ENCODE peak calls at places on chromosome 22, in seven cellular contexts. H is epithelial cell of proximal tubule, T is kidney, B is adrenal gland, O is cardiac muscle cell, M is fibroblast of the aortic adventitia, C is HFF-Myc. A is an unnamed sample.

GRCh38 chr22:35313311-35314121 is 13.8 kb downstream of the TOM1 start:
- DNase-seq in B (peak), M (peak), O (peak), T (no peak), C (no peak), H (peak), A (peak)

GRCh38 chr22:41873391-41873790 is 40.5 kb downstream of the SREBF2 start:
- DNase-seq in H (no peak), B (peak), T (no peak), O (no peak), M (no peak), C (no peak), A (no peak)

GRCh38 chr22:21963286-21963685 is 10.6 kb upstream of the PPM1F start:
- DNase-seq in T (no peak), B (no peak), O (no peak), H (no peak), M (no peak), C (no peak), A (no peak)

GRCh38 chr22:42553475-42554361 is at the start of gene SERHL2:
- DNase-seq in B (peak), T (peak), H (no peak), C (peak), O (peak), M (peak), A (peak)

GRCh38 chr22:19811811-19812771 is 42.6 kb downstream of the GNB1L start:
- DNase-seq in O (no peak), H (no peak), T (peak), M (no peak), C (no peak), B (no peak), A (no peak)

GRCh38 chr22:49657974-49658550 is 169.6 kb downstream of the BRD1 start:
- DNase-seq in H (no peak), O (no peak), T (peak), B (no peak), C (no peak), M (no peak), A (no peak)

GRCh38 chr22:32723632-32724031 is 77.9 kb upstream of the TIMP3 start:
- DNase-seq in H (no peak), T (peak), O (peak), C (peak), B (peak), M (peak), A (peak)

GRCh38 chr22:20566420-20567260 is 59.2 kb downstream of the MED15 start:
- DNase-seq in B (peak), H (no peak), M (peak), C (no peak), T (no peak), O (peak), A (peak)

GRCh38 chr22:19873138-19873959 is 18.7 kb upstream of the GNB1L start:
- DNase-seq in B (peak), C (no peak), T (peak), H (no peak), M (no peak), O (no peak), A (no peak)

GRCh38 chr22:23231471-23232093 is 51.3 kb downstream of the BCR start:
- DNase-seq in B (no peak), T (peak), C (no peak), H (no peak), O (no peak), M (no peak), A (no peak)

GRCh38 chr22:24474221-24474620 is 20.9 kb upstream of the UPB1 start:
- DNase-seq in H (peak), T (no peak), C (peak), O (peak), B (peak), M (peak), A (peak)

GRCh38 chr22:46732513-46732912 is 5.5 kb downstream of the CERK start:
- DNase-seq in B (no peak), C (no peak), T (peak), H (no peak), O (no peak), M (no peak), A (no peak)

GRCh38 chr22:46737105-46737975 is 712 bp downstream of the CERK start:
- DNase-seq in M (peak), C (no peak), H (no peak), O (peak), B (peak), T (no peak), A (peak)

GRCh38 chr22:46735747-46736608 is 2.1 kb downstream of the CERK start:
- DNase-seq in C (no peak), B (no peak), M (no peak), H (no peak), O (no peak), T (peak), A (peak)

GRCh38 chr22:46736705-46737104 is 1.3 kb downstream of the CERK start:
- DNase-seq in O (no peak), M (no peak), T (peak), H (no peak), B (no peak), C (no peak), A (no peak)

DNA sequence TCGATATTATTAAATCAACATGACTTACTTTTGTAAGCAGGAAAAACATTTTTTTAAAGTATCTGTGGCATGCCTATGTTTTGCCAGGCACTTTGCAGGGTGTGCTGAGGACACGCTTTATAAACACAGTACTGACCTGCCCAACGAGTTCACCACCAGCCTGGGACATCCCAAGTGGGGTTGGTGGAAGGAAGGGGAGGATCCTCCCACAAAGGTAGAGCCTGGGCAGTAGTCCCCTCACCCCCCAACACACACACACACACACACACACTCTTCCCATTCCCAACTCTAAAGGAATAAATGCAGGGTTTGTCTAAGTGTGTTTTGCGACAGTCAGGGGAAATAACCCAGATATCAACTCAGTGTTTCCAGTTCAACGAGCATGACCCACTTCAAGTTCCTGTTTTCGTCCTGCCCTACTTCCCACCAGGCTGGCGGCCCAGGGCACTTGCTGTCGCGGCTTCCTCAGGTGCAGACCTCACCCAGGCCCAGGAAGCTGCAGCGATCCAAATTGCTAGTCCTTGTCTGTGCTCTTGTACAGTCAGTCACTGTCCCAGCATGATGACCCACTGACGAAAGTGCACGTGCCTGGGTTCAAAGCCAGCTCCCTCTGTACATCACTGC is 3.1 kb downstream of the CERK start:
- DNase-seq in B (peak), T (no peak), C (no peak), H (peak), O (no peak), M (peak), A (no peak)
- H3K4me3 ChIP-seq in B (no peak), T (peak), C (no peak), H (peak), O (no peak), M (no peak), A (no peak)

DNA sequence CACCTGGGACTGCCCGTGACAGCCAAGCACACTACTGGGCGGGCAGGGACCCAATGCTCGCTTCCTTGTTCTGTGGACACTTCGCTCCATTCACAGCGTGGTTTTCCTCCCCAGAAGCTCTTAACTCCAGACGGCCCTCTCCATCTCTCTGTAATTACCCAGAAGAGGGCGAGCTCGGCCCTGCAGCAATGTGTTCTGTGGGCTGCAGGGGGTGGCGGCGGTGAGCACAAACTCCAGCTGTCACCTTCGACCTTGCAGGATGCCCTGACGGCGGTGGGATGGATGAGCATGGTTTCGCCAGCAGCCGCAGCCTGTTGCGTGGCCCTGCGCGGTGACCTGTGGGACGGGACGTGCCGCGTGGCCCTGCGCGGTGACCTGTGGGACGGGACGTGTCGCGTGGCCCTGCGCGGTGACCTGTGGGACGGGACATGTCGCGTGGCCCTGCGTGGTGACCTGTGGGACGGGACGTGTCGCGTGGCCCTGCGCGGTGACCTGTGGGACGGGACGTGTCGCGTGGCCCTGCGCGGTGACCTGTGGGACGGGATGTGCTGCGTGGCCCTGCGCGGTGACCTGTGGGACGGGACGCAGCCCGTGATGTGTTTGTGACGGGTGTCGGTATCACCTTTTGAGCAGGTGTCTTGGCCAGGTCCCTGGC is 1204.7 kb downstream of the BRD1 start:
- DNase-seq in M (no peak), O (no peak), B (no peak), T (no peak), H (no peak), C (no peak), A (no peak)
- TF ChIP-seq CTCF in M (no peak), O (no peak), B (no peak), T (no peak), H (no peak), C (no peak), A (no peak)

GRCh38 chr22:17271711-17272451 is 52.6 kb upstream of the ADA2 start:
- DNase-seq in B (no peak), M (no peak), O (no peak), C (no peak), T (peak), H (no peak), A (no peak)

GRCh38 chr22:17269607-17270261 is 50.5 kb upstream of the ADA2 start:
- DNase-seq in O (no peak), H (no peak), B (no peak), T (peak), M (no peak), C (no peak), A (no peak)

GRCh38 chr22:17268501-17269223 is 49.4 kb upstream of the ADA2 start:
- DNase-seq in C (no peak), H (no peak), O (no peak), M (no peak), B (no peak), T (peak), A (no peak)

GRCh38 chr22:17269224-17269606 is 50.0 kb upstream of the ADA2 start:
- DNase-seq in O (no peak), H (no peak), M (no peak), B (no peak), C (no peak), T (no peak), A (no peak)

GRCh38 chr22:17272511-17272991 is 53.3 kb upstream of the ADA2 start:
- DNase-seq in H (no peak), M (no peak), O (no peak), B (no peak), T (peak), C (no peak), A (no peak)
- H3K4me3 ChIP-seq in H (no peak), M (no peak), O (no peak), B (no peak), T (no peak), C (no peak), A (no peak)

GRCh38 chr22:48084041-48084748 is 1321.7 kb downstream of the TBC1D22A start:
- DNase-seq in B (no peak), O (no peak), T (no peak), H (no peak), M (no peak), C (no peak), A (no peak)

GRCh38 chr22:48084749-48085090 is 1322.3 kb downstream of the TBC1D22A start:
- DNase-seq in O (no peak), M (no peak), H (no peak), B (no peak), T (no peak), C (no peak), A (no peak)

GRCh38 chr22:48081281-48081680 is 1318.8 kb downstream of the TBC1D22A start:
- DNase-seq in B (no peak), T (no peak), C (no peak), H (no peak), O (no peak), M (no peak), A (no peak)

GRCh38 chr22:48082284-48082683 is 1319.8 kb downstream of the TBC1D22A start:
- DNase-seq in H (no peak), O (no peak), T (no peak), C (no peak), B (no peak), M (no peak), A (no peak)

DNA sequence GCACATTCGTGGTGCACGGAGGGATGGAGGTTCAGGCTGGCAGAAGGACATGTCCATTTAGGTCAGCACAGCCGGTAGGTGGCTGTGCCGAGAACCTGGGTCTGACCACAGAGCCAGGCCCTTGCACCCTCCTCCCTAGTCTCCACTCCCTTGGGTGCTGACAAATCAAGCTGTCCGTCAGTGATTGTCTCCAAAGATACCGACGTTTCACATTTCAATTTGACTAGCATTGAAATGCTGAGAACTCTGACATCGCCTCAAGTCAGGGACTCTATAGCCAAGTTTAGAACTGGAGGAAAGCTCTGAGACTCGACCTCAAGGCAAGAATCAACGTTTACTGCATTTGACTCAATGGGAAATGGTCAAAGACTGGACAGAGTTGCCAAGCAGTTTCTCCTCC is 1321.1 kb downstream of the TBC1D22A start:
- DNase-seq in C (no peak), B (no peak), T (no peak), O (no peak), H (no peak), M (no peak), A (no peak)
- TF ChIP-seq CTCF in C (no peak), B (no peak), T (no peak), O (no peak), H (no peak), M (no peak), A (no peak)

DNA sequence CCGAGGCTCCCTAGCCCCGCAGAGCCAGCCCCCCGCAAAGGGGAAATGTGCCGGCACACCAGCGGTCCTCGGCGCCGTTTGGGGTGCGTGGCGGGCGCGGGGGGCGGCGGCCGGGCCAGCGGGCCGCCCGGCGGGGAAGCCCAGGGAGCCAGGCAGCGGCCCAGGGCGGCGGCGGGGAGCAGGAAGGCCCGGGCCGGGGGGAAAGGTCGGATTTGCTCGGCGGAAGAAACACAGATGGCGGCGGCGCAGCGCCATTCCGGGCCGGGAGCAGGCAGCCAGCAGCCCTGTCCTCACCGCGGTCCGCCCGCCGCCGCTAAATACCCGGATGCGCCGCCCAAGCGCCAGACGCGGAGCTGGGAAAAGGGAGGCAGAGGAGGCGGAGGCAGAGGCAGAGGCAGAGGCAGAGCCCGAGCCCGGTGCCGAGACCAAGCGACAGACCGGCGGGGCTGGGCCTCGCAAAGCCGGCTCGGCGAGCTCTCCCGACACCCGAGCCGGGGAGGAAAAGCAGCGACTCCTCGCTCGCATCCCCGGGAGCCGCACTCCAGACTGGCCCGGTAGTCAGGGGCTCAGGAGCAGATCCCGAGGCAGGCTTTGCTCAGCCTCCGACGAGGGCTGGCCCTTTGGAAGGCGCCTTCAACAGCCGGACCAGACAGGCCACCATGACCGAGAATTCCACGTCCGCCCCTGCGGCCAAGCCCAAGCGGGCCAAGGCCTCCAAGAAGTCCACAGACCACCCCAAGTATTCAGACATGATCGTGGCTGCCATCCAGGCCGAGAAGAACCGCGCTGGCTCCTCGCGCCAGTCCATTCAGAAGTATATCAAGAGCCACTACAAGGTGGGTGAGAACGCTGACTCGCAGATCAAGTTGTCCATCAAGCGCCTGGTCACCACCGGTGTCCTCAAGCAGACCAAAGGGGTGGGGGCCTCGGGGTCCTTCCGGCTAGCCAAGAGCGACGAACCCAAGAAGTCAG is 2.6 kb upstream of the GCAT start:
- DNase-seq in T (peak), O (peak), B (peak), H (no peak), C (peak), M (peak), A (peak)
- H3K4me3 ChIP-seq in T (peak), O (peak), B (peak), H (peak), C (peak), M (peak), A (peak)

GRCh38 chr22:27551402-27551801 is 250.2 kb downstream of the MN1 start:
- DNase-seq in C (no peak), H (no peak), O (no peak), B (no peak), M (no peak), T (no peak), A (no peak)
- TF ChIP-seq CTCF in C (no peak), H (no peak), O (no peak), B (no peak), M (no peak), T (no peak), A (no peak)

GRCh38 chr22:29697853-29698598 is 21.8 kb upstream of the CABP7 start:
- DNase-seq in T (no peak), M (no peak), C (no peak), B (peak), O (no peak), H (no peak), A (no peak)

GRCh38 chr22:29702931-29703594 is 16.7 kb upstream of the CABP7 start:
- DNase-seq in H (no peak), O (no peak), T (no peak), M (no peak), B (no peak), C (no peak), A (no peak)

GRCh38 chr22:29702025-29702930 is 17.5 kb upstream of the CABP7 start:
- DNase-seq in T (no peak), O (no peak), M (no peak), C (no peak), B (no peak), H (no peak), A (no peak)

GRCh38 chr22:29700949-29701927 is 18.6 kb upstream of the CABP7 start:
- DNase-seq in T (no peak), B (no peak), C (no peak), H (peak), O (peak), M (no peak), A (peak)

DNA sequence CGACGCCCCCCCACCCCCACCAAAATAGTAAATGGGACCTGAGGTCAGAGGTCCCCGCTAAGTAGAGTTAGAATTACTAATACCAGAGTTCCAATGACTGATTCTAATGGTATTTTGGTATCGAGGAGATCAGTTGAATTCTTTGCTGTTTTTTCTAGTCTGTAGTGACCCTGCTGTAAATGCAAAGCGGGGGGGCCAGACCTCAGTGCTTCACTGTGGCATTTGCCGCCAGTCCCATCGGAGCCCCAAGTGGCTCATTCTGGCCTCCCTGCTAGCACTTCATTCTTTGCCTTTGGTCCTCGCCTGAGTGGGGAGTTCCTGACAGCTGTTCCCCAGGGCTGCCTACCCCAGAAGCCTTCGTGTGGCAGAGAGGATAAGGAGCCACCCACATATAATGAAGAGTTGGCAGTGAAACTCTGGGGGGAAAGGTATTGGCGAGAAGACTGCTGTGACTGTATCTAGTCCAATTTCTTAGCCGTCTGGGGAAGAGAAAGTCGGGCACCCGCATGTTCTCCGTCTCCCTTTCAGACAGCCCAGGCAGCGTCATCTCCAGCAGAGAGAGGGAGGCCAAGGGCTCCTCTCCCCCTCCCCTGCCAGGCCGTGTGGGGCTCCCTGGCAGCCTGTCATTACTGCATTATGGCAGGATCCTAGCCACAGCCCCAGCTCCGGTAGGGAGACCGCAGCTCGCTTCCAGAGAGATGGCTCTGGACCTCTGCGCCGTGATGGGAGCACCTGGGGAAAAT is 19.4 kb upstream of the CABP7 start:
- DNase-seq in M (peak), B (no peak), T (peak), O (no peak), C (no peak), H (no peak), A (no peak)
- H3K4me3 ChIP-seq in M (no peak), B (no peak), T (no peak), O (no peak), C (no peak), H (no peak), A (no peak)

GRCh38 chr22:31250740-31251330 is 38.7 kb downstream of the LIMK2 start:
- DNase-seq in B (no peak), O (peak), H (no peak), M (no peak), C (no peak), T (no peak), A (peak)

GRCh38 chr22:31259798-31260473 is 32.4 kb downstream of the PIK3IP1 start:
- DNase-seq in H (no peak), M (no peak), T (no peak), C (no peak), B (no peak), O (no peak), A (no peak)

GRCh38 chr22:31248138-31248745 is 36.1 kb downstream of the LIMK2 start:
- DNase-seq in T (peak), O (peak), H (peak), M (peak), C (peak), B (peak), A (peak)

GRCh38 chr22:31248965-31249940 is 37.2 kb downstream of the LIMK2 start:
- DNase-seq in O (peak), C (no peak), B (no peak), H (no peak), T (no peak), M (peak), A (no peak)

GRCh38 chr22:31253949-31254348 is 38.3 kb downstream of the PIK3IP1 start:
- DNase-seq in B (no peak), H (no peak), T (no peak), O (no peak), M (no peak), C (no peak), A (peak)
- TF ChIP-seq CTCF in B (no peak), H (no peak), T (peak), O (no peak), M (no peak), C (no peak), A (no peak)

GRCh38 chr22:43901976-43902643 is 10.3 kb upstream of the PNPLA5 start:
- DNase-seq in O (no peak), C (peak), M (peak), T (no peak), B (no peak), H (no peak), A (peak)
- H3K4me3 ChIP-seq in O (no peak), C (no peak), M (no peak), T (no peak), B (no peak), H (no peak), A (no peak)

A was measured in fibroblast of pulmonary artery.